ENCODE peak calls at places on chromosomes 7 and 10, in five cellular contexts. P is cardiac muscle cell, Z is GM23338, S is HCT116, Q is H9. U is an unnamed sample. For H3K27me3, the result is how much of the 10 kb centered on the place peaks cover.

GRCh38 chr10:116742367-116743265 is at the start of gene HSPA12A:
- DNase-seq in Z (peak), P (peak), S (peak), Q (peak), U (peak)

GRCh38 chr7:80467069-80467468 is 44.8 kb downstream of the GNAT3 start:
- DNase-seq in P (peak), Z (no peak), Q (no peak), S (no peak), U (no peak)

GRCh38 chr10:43409385-43410109 is 561 bp upstream of the HNRNPF start:
- DNase-seq in Z (no peak), P (no peak), S (no peak), Q (no peak), U (no peak)

GRCh38 chr7:44386139-44386913 is 60.9 kb upstream of the CAMK2B start:
- DNase-seq in S (no peak), Z (no peak), Q (peak), P (no peak), U (peak)

GRCh38 chr10:58963723-58964124 is 212.7 kb upstream of the PHYHIPL start:
- DNase-seq in Q (peak), Z (peak), P (no peak), S (no peak), U (no peak)

GRCh38 chr10:61464461-61465215 is 11.5 kb upstream of the TMEM26 start:
- DNase-seq in S (no peak), Z (no peak), Q (no peak), P (no peak), U (peak)

GRCh38 chr10:71710519-71710918 is 9.1 kb downstream of the C10orf105 start:
- DNase-seq in Q (no peak), S (no peak), P (no peak), Z (no peak), U (no peak)

GRCh38 chr10:14889318-14889717 is 10.7 kb downstream of the SUV39H2 start:
- DNase-seq in S (no peak), P (no peak), Q (no peak), Z (peak), U (no peak)

DNA sequence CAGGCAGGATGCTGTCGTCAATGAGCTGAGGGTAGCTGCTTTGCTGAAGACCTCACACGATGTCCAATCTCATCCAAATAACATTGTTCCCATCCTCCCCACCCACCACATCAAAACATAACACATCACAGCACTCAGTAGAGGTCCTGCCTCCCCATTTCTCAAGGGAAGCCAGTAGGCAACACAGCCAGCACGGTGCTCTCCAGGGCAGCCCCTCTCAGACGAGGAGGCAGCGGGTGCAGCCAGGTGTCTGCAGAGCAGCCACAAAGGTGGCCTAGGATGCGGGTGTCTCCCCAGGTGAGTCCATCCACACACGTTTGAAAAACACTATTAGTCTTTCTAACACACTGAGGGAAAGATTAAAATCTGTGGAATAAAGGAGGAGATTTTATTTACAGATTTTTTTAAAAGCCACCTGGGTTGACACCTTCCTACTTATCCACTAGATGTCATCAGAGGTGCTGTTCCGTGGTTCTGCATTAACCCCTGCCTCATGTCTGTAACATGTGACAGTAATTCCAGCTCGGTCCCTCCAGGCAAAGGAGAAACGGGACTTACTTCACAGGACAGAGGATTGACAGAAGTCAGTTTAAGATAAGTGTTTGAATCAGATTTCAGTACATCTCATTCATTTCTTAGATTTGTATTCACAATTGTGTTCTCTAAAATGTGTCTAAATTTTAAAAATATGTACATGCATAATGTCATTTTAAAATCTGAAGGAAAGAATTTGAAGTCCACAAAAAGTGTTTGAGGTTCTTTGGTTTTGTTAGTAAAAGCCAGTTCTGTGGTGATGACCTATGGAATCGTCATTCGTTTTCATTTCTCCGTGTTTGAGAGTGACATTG is 68.0 kb downstream of the LANCL2 start:
- DNase-seq in P (peak), S (peak), Z (peak), Q (no peak), U (peak)
- TF ChIP-seq CTCF in P (peak), S (peak), Z (peak), Q (peak), U (peak)

GRCh38 chr10:73042130-73042529 is 54.5 kb downstream of the P4HA1 start:
- DNase-seq in Q (no peak), Z (no peak), S (no peak), P (no peak), U (no peak)

GRCh38 chr10:73043319-73043718 is 53.3 kb downstream of the P4HA1 start:
- DNase-seq in Q (no peak), S (no peak), P (no peak), Z (peak), U (no peak)

GRCh38 chr10:73043766-73044377 is 52.8 kb downstream of the P4HA1 start:
- DNase-seq in P (no peak), Z (peak), Q (no peak), S (no peak), U (no peak)

GRCh38 chr10:73044378-73045285 is 52.0 kb downstream of the P4HA1 start:
- DNase-seq in Q (no peak), S (no peak), Z (peak), P (no peak), U (peak)

DNA sequence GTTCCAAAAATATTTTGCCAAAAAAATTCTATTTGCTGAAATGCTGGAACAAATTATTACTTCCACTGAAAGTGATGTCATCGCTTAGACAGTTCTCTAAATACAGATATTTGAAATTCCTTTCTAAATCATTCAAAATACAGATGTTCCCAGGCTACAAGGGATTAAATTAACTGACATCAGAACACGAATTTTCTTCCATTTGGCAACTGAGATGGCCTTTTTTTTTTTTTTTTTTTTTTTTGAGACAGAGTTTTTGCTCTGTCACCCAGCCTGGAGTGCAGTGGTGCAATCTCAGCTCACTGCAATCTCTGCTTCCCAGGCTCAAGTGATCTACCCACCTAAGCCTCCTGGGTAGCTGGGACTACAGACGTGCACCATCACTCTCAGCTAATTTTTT is 57.0 kb downstream of the P4HA1 start:
- DNase-seq in Q (no peak), Z (no peak), P (no peak), S (no peak), U (no peak)
- H3K27me3 ChIP-seq in Q (under half), Z (under half), P (under half), S (under half), U (under half)

DNA sequence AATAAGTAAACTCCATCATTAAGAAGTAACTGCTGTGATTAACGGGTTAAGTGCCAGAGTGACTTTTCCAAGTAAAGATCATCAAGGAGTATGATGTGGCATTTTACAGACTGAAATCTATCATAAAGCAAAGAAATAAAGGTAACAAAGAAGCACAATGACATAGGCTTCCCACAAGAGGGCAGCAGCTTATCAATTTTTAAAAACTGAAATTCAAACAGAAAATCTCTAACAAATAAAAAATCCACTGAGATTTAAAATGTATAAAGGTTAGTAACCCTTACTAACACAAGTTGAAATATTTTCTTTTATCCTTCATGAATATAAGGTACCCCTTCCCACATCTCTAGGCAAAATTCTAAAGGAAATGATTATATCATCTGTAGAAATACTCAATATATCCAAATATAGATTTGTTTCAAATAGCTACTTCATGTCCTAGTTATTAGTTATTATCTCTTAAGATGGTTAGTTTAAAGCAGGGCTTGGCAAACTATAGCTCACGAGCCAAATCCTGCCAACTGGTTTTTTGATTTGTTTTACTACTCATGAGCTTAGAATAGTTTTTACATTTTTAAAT is 29.2 kb downstream of the FAM3C start:
- DNase-seq in P (peak), S (no peak), Q (no peak), Z (peak), U (no peak)
- TF ChIP-seq CTCF in P (peak), S (peak), Q (peak), Z (peak), U (peak)

DNA sequence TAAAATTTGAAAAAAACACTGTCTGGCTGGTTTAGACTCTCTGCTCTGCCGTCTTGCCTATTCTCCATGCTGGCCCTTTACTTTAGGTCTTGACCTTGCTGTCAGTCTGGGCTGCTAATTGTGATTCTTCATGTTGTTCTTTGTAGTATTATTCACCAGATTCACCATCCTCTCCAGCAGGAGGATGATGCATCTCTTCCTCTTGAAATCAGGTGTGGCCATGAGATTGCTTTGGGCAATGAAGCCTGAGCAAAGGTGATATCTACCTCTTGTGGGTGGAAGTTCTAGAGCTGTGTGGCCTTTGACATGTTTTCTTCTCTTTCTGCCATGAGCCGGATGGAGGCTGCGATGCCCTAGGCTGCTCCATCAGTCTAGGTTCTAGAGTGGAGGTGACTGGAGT is 51.3 kb upstream of the ITPRID1 start:
- DNase-seq in Q (no peak), S (no peak), P (no peak), Z (no peak), U (peak)
- H3K27me3 ChIP-seq in Q (under half), S (under half), P (under half), Z (half or more), U (under half)

GRCh38 chr7:87926581-87927461 is 7.2 kb upstream of the ADAM22 start:
- DNase-seq in Z (peak), S (no peak), P (no peak), Q (peak), U (peak)
- TF ChIP-seq CTCF in Z (peak), S (no peak), P (no peak), Q (peak), U (no peak)

DNA sequence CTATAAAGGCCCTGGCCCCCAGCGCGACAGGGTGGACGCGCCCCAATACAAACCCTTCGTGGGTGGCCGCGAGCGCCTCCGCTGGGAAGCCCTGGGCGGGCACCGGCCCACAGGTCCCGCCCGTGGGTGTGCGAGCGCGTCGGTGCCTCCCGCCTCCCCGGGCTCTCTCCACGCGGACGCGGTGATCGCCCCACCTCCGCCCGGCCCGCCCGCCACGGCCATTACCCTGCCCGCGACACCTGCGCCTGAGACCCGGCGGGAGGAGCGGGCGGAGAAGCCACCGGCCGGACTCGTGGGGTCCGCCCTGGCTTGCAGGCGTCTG is 81.2 kb downstream of the PAX2 start:
- DNase-seq in Z (no peak), Q (no peak), S (no peak), P (no peak), U (no peak)
- H3K27me3 ChIP-seq in Z (half or more), Q (half or more), S (under half), P (half or more), U (half or more)

GRCh38 chr7:105643384-105643783 is 62.1 kb upstream of the EFCAB10 start:
- DNase-seq in Q (peak), S (no peak), P (peak), Z (peak), U (no peak)
- TF ChIP-seq CTCF in Q (peak), S (no peak), P (peak), Z (peak), U (no peak)

GRCh38 chr10:13683017-13683416 is 96.3 kb downstream of the PRPF18 start:
- DNase-seq in S (no peak), P (no peak), Z (no peak), Q (no peak), U (no peak)

GRCh38 chr10:13681963-13682362 is 95.2 kb downstream of the PRPF18 start:
- DNase-seq in Z (no peak), S (no peak), Q (no peak), P (no peak), U (no peak)

GRCh38 chr10:13684252-13684791 is 97.6 kb downstream of the PRPF18 start:
- DNase-seq in Z (no peak), S (no peak), Q (no peak), P (no peak), U (peak)

GRCh38 chr10:13681095-13681494 is 94.3 kb downstream of the PRPF18 start:
- DNase-seq in S (no peak), P (no peak), Z (no peak), Q (no peak), U (no peak)

GRCh38 chr10:13681528-13681927 is 94.8 kb downstream of the PRPF18 start:
- DNase-seq in Q (no peak), S (no peak), P (no peak), Z (no peak), U (no peak)
- H3K27me3 ChIP-seq in Q (under half), S (under half), P (under half), Z (under half), U (under half)

GRCh38 chr7:127107601-127108007 is 145.1 kb downstream of the GRM8 start:
- DNase-seq in Z (peak), S (peak), Q (peak), P (peak), U (peak)
- TF ChIP-seq CTCF in Z (peak), S (peak), Q (peak), P (peak), U (peak)

GRCh38 chr7:129778770-129779601 is 167.5 kb downstream of the NRF1 start:
- DNase-seq in Z (no peak), Q (no peak), S (no peak), P (no peak), U (peak)
- H3K27me3 ChIP-seq in Z (half or more), Q (under half), S (under half), P (half or more), U (under half)

U was measured in mammary epithelial cell.